ENCODE peak calls at places on chromosomes 16 and 17, in seven cellular contexts. U, Y, E, O, M, I and L are unnamed samples.

GRCh38 chr16:4487955-4488481 is 11.8 kb downstream of the HMOX2 start:
- DNase-seq in O (no peak), I (no peak), Y (no peak), U (peak; percentile 62), M (peak; percentile 74), E (no peak), L (peak; percentile 88)

GRCh38 chr17:50872710-50873424 is 6.7 kb upstream of the TOB1 start:
- DNase-seq in U (peak; percentile 25), I (no peak), E (no peak), Y (no peak), O (no peak), M (peak; percentile 56), L (peak; percentile 75)

GRCh38 chr17:45311762-45312476 is 4.9 kb downstream of the MAP3K14 start:
- DNase-seq in O (no peak), M (peak; percentile 69), Y (peak; percentile 53), U (peak; percentile 63), I (peak; percentile 62), E (peak; percentile 81), L (no peak)

GRCh38 chr17:81902023-81902652 is at the start of gene NPB:
- DNase-seq in O (no peak), I (no peak), E (no peak), Y (no peak), M (no peak), U (no peak), L (no peak)

GRCh38 chr17:81527591-81528383 is at the start of gene FSCN2:
- DNase-seq in E (peak; percentile 59), Y (no peak), O (no peak), M (no peak), U (no peak), I (no peak), L (no peak)

GRCh38 chr17:49076575-49077384 is 55.8 kb upstream of the B4GALNT2 start:
- DNase-seq in E (no peak), Y (no peak), M (peak; percentile 89), O (peak; percentile 55), U (peak; percentile 90), I (no peak), L (peak; percentile 93)

GRCh38 chr17:78010759-78011158 is 52.3 kb downstream of the TNRC6C start:
- DNase-seq in Y (no peak), M (no peak), E (no peak), I (no peak), U (no peak), O (no peak), L (no peak)

GRCh38 chr16:70162041-70162451 is 11.5 kb upstream of the CLEC18C start:
- DNase-seq in Y (no peak), I (peak; percentile 66), U (peak; percentile 80), M (peak; percentile 69), E (no peak), O (no peak), L (peak; percentile 33)

GRCh38 chr17:9814337-9814945 is 7.4 kb downstream of the GSG1L2 start:
- DNase-seq in O (no peak), E (no peak), U (no peak), I (no peak), Y (no peak), M (no peak), L (no peak)

GRCh38 chr17:76867578-76868175 is 527 bp upstream of the MGAT5B start:
- DNase-seq in I (no peak), U (peak; percentile 60), M (peak; percentile 35), E (no peak), O (no peak), Y (no peak), L (peak; percentile 55)

GRCh38 chr17:73760186-73760758 is 116.0 kb upstream of the SDK2 start:
- DNase-seq in E (no peak), M (no peak), Y (no peak), O (no peak), I (no peak), U (no peak), L (no peak)

GRCh38 chr16:88779406-88780099 is 5.5 kb downstream of the PIEZO1 start:
- DNase-seq in U (no peak), E (no peak), Y (no peak), M (no peak), O (no peak), I (no peak), L (peak; percentile 47)

GRCh38 chr17:73145641-73146040 is 19.2 kb upstream of the SSTR2 start:
- DNase-seq in Y (no peak), U (no peak), M (no peak), I (no peak), E (no peak), O (no peak), L (no peak)

GRCh38 chr16:65414284-65414984 is 292.6 kb upstream of the CDH11 start:
- DNase-seq in E (no peak), I (no peak), Y (no peak), M (peak; percentile 93), U (peak; percentile 87), O (peak; percentile 42), L (peak; percentile 67)

GRCh38 chr17:49000943-49001342 is 3.8 kb downstream of the IGF2BP1 start:
- DNase-seq in Y (no peak), E (no peak), M (peak; percentile 53), O (no peak), I (no peak), U (peak; percentile 81), L (peak; percentile 79)

GRCh38 chr17:74923538-74924249 is 379 bp upstream of the OTOP2 start:
- DNase-seq in O (no peak), I (peak; percentile 92), M (no peak), U (peak; percentile 27), E (peak; percentile 85), Y (peak; percentile 59), L (peak; percentile 48)

GRCh38 chr17:39264119-39264518 is 38.4 kb upstream of the STAC2 start:
- DNase-seq in O (no peak), E (no peak), Y (no peak), U (no peak), M (no peak), I (no peak), L (peak; percentile 24)

DNA sequence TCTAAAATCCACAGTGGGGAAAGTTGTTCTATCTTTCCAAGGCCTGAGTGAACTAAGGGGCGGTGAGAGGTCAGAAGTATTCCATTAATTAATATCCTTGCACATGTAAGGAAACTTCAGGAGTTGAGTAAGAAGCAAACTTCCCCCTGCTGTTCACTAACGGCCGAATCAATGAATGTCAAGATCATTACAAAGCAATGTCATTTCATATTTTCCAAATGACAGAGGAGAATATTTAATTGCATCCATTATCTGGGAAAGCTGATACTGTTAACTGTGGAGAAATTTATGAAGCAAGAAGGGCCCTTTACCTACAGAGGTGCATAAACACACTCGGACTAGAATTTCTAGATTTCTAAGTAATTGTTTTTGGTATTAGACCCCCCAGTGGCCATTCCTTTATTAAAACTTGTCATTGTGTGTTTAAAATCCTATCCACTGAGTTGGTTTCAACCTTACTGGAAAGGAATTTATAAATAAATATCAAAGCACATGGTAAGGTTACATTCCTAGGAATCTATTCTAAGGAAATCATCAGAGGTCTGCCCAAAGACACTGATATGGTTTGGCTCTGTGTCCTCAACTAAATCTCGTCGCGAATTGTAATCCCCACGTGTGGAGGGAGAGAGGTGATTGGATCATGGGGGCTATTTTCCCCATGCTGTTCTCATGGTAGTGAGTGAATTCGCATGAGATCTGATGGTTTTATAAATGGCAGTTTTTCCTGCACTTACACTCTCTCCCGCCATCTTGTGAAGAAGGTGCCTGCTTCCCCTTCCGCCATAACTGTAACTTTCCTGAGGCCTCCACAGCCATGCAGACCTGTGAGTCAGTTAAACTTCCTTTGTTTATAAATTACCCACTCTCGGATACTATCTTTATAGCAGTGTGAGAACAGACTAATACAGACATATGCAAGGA is 20.4 kb upstream of the SMURF2 start:
- DNase-seq in M (peak; percentile 92), I (no peak), Y (no peak), O (peak; percentile 44), E (no peak), U (peak; percentile 95), L (peak; percentile 79)
- TF ChIP-seq CTCF in M (peak; percentile 11), I (no peak), Y (no peak), O (peak; percentile 3), E (no peak), U (peak; percentile 24), L (no peak)

GRCh38 chr16:11688520-11688886 is 20.2 kb downstream of the SNN start:
- DNase-seq in I (no peak), O (no peak), U (no peak), M (no peak), E (no peak), Y (no peak), L (no peak)
- H3K4me3 ChIP-seq in I (no peak overlapping the region), O (no peak overlapping the region), U (no peak overlapping the region), M (no peak overlapping the region), E (no peak overlapping the region), Y (no peak overlapping the region), L (no peak overlapping the region)

GRCh38 chr16:12902511-12903324 is 1.3 kb downstream of the SHISA9 start:
- DNase-seq in I (no peak), U (no peak), Y (no peak), E (no peak), M (no peak), O (no peak), L (no peak)

GRCh38 chr16:12901597-12902436 is at the start of gene SHISA9:
- DNase-seq in Y (no peak), U (no peak), O (no peak), I (no peak), E (no peak), M (no peak), L (no peak)

GRCh38 chr16:12900599-12901203 is 697 bp upstream of the SHISA9 start:
- DNase-seq in I (no peak), O (no peak), U (no peak), Y (no peak), E (no peak), M (no peak), L (no peak)

GRCh38 chr16:12899529-12900168 is 1.7 kb upstream of the SHISA9 start:
- DNase-seq in U (no peak), E (no peak), O (no peak), I (no peak), M (no peak), Y (no peak), L (no peak)

GRCh38 chr16:12901204-12901596 is 198 bp upstream of the SHISA9 start:
- DNase-seq in M (no peak), O (no peak), I (no peak), E (no peak), U (no peak), Y (no peak), L (no peak)
- TF ChIP-seq CTCF in M (no peak), O (no peak), I (no peak), E (no peak), U (no peak), Y (no peak), L (no peak)

GRCh38 chr17:5405400-5405799 is 14.1 kb downstream of the NUP88 start:
- DNase-seq in M (no peak), Y (no peak), O (no peak), I (no peak), U (no peak), E (no peak), L (no peak)

GRCh38 chr17:5413682-5414081 is 5.8 kb downstream of the NUP88 start:
- DNase-seq in U (peak; percentile 93), O (peak; percentile 95), I (no peak), Y (no peak), M (peak; percentile 91), E (no peak), L (peak; percentile 87)

DNA sequence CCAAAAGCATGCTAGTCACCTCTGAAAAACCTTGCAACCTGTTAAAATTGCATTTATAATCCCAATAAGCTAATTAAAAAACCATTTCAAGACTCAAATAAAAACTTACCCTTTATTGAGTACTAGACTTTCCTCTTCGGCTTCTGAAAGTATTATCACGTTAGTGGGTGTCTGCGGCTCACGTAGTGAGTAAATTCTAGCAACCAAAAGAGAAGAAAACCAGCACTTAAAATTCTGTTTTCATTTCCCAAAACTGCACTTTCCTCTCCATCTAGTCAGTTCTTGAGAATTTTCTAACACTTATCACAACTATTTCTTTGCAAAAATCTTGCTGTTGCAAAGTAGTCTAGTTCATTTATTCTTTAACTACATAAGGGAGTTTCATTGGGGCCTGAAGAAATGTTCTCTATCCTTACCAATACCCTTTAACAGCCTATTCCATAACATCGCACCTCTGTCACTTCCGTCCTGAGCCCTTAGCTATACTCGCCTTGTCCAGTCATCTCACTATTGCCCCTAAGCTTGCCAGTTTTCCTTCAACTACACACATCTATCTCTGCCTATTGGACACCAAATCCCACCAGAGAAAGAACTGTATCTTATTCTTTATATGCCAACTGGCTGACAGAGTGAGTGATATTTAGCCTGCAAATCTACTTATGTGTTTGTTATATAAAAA is 8.7 kb downstream of the NUP88 start:
- DNase-seq in Y (no peak), I (no peak), E (no peak), M (no peak), U (no peak), O (no peak), L (no peak)
- H3K4me3 ChIP-seq in Y (no peak overlapping the region), I (no peak overlapping the region), E (no peak overlapping the region), M (no peak overlapping the region), U (no peak overlapping the region), O (no peak overlapping the region), L (no peak overlapping the region)